ENCODE peak calls at places on chromosomes 4 and X, in seven cellular contexts. One of them, this sample, is unnamed. For H3K36me3, the result is how much of the 10 kb centered on the place peaks cover.

GRCh38 chrX:17549005-17549685 is 174.1 kb downstream of the NHS start:
- DNase-seq in GM23248: no peak
- DNase-seq in mammary epithelial cell: no peak
- DNase-seq in GM06990: no peak
- DNase-seq in endodermal cell: peak
- DNase-seq in tibial artery: no peak
- DNase-seq in Peyer's patch: no peak
- DNase-seq in this sample: no peak

GRCh38 chrX:135345328-135345645 is 36.0 kb downstream of the ETDC start:
- DNase-seq in tibial artery: peak
- DNase-seq in Peyer's patch: no peak
- DNase-seq in endodermal cell: no peak
- DNase-seq in GM23248: peak
- DNase-seq in GM06990: no peak
- DNase-seq in mammary epithelial cell: peak
- DNase-seq in this sample: peak

GRCh38 chrX:77668391-77669237 is 117.4 kb downstream of the ATRX start:
- DNase-seq in tibial artery: no peak
- DNase-seq in GM23248: peak
- DNase-seq in GM06990: no peak
- DNase-seq in endodermal cell: no peak
- DNase-seq in Peyer's patch: no peak
- DNase-seq in mammary epithelial cell: peak
- DNase-seq in this sample: peak

GRCh38 chrX:135304741-135305140 is 4.5 kb upstream of the ETDC start:
- DNase-seq in mammary epithelial cell: no peak
- DNase-seq in GM23248: no peak
- DNase-seq in endodermal cell: no peak
- DNase-seq in Peyer's patch: no peak
- DNase-seq in tibial artery: no peak
- DNase-seq in GM06990: no peak
- DNase-seq in this sample: no peak

GRCh38 chr4:77342170-77342810 is 185.3 kb downstream of the CCNG2 start:
- DNase-seq in Peyer's patch: no peak
- DNase-seq in GM06990: no peak
- DNase-seq in endodermal cell: no peak
- DNase-seq in GM23248: no peak
- DNase-seq in tibial artery: no peak
- DNase-seq in mammary epithelial cell: no peak
- DNase-seq in this sample: no peak

GRCh38 chrX:12949927-12950656 is 24.8 kb upstream of the TMSB4X start:
- DNase-seq in mammary epithelial cell: peak
- DNase-seq in endodermal cell: no peak
- DNase-seq in GM06990: peak
- DNase-seq in GM23248: peak
- DNase-seq in Peyer's patch: peak
- DNase-seq in tibial artery: peak
- DNase-seq in this sample: peak

GRCh38 chrX:11239230-11239629 is 54.0 kb upstream of the AMELX start:
- DNase-seq in endodermal cell: no peak
- DNase-seq in GM06990: no peak
- DNase-seq in mammary epithelial cell: peak
- DNase-seq in Peyer's patch: no peak
- DNase-seq in tibial artery: no peak
- DNase-seq in GM23248: peak
- DNase-seq in this sample: peak

GRCh38 chr4:151558496-151559113 is 149.6 kb downstream of the FHIP1A start:
- DNase-seq in GM23248: no peak
- DNase-seq in tibial artery: no peak
- DNase-seq in endodermal cell: no peak
- DNase-seq in mammary epithelial cell: no peak
- DNase-seq in Peyer's patch: no peak
- DNase-seq in GM06990: no peak
- DNase-seq in this sample: no peak

GRCh38 chrX:14554132-14554715 is 24.9 kb downstream of the GLRA2 start:
- DNase-seq in GM06990: no peak
- DNase-seq in endodermal cell: no peak
- DNase-seq in GM23248: no peak
- DNase-seq in Peyer's patch: no peak
- DNase-seq in tibial artery: no peak
- DNase-seq in mammary epithelial cell: no peak
- DNase-seq in this sample: no peak

GRCh38 chr4:7196731-7197130 is 4.4 kb downstream of the SORCS2 start:
- DNase-seq in Peyer's patch: no peak
- DNase-seq in endodermal cell: peak
- DNase-seq in GM06990: no peak
- DNase-seq in mammary epithelial cell: peak
- DNase-seq in GM23248: no peak
- DNase-seq in tibial artery: peak
- DNase-seq in this sample: no peak

GRCh38 chr4:101862595-101862994 is 72.1 kb downstream of the BANK1 start:
- DNase-seq in mammary epithelial cell: no peak
- DNase-seq in Peyer's patch: no peak
- DNase-seq in tibial artery: no peak
- DNase-seq in GM23248: no peak
- DNase-seq in endodermal cell: no peak
- DNase-seq in GM06990: no peak
- DNase-seq in this sample: no peak

GRCh38 chr4:134027931-134028330 is 173.7 kb downstream of the PABPC4L start:
- DNase-seq in endodermal cell: no peak
- DNase-seq in GM23248: peak
- DNase-seq in mammary epithelial cell: peak
- DNase-seq in tibial artery: no peak
- DNase-seq in GM06990: no peak
- DNase-seq in Peyer's patch: no peak
- DNase-seq in this sample: peak

GRCh38 chrX:140505421-140506337 is 810 bp upstream of the SOX3 start:
- DNase-seq in GM06990: no peak
- DNase-seq in mammary epithelial cell: no peak
- DNase-seq in Peyer's patch: no peak
- DNase-seq in GM23248: no peak
- DNase-seq in endodermal cell: peak
- DNase-seq in tibial artery: no peak
- DNase-seq in this sample: no peak

GRCh38 chrX:140503230-140503585 is 1.7 kb downstream of the SOX3 start:
- DNase-seq in endodermal cell: peak
- DNase-seq in tibial artery: no peak
- DNase-seq in GM23248: no peak
- DNase-seq in GM06990: no peak
- DNase-seq in Peyer's patch: no peak
- DNase-seq in mammary epithelial cell: no peak
- DNase-seq in this sample: no peak

GRCh38 chrX:140503714-140504351 is 1.0 kb downstream of the SOX3 start:
- DNase-seq in tibial artery: no peak
- DNase-seq in Peyer's patch: no peak
- DNase-seq in GM06990: no peak
- DNase-seq in mammary epithelial cell: no peak
- DNase-seq in endodermal cell: peak
- DNase-seq in GM23248: peak
- DNase-seq in this sample: no peak

GRCh38 chrX:140502491-140503229 is 2.2 kb downstream of the SOX3 start:
- DNase-seq in Peyer's patch: no peak
- DNase-seq in endodermal cell: peak
- DNase-seq in mammary epithelial cell: no peak
- DNase-seq in GM23248: peak
- DNase-seq in tibial artery: no peak
- DNase-seq in GM06990: no peak
- DNase-seq in this sample: no peak

DNA sequence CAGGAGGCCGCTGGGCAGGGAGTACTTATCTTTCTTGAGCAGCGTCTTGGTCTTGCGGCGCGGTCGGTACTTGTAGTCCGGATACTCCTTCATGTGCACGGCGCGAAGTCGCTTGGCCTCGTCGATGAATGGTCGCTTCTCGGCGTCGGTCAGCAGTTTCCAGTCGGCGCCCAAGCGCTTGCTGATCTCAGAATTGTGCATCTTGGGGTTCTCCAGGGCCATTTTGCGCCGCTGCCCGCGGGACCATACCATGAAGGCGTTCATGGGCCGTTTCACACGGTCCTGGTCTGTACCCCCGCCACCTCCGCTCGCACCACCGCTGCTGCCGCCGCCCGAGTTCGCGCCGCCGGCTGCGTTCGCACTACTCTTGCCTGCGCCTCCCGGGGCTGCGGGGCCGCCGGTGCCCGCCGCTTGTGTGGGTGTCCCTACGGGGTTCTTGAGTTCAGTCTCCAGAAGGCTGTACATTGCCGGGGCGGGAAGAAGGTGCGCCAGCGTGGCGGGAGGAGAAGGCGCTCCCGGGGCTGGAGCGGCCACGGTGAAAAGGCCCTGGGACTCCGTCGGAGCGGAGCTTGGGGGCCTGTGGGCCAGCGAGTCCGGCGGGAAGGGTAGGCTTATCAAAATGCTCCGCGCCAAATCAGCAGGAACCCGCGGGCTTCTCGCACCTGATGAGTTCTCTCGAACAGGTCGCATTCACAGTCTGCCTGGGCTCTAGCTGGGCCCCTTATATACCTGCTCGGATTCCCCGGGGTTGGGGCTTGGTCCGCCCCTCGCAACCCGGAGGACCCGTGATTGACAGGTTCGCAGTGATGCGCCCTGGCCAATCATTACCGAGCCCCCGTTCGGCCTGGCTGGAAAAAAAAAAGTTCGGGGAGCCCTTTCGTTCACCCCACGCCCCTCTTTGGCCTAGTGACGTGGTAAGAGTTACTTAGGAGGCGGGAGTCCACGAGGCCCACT is at the start of gene SOX3:
- DNase-seq in tibial artery: no peak
- DNase-seq in mammary epithelial cell: no peak
- DNase-seq in GM06990: no peak
- DNase-seq in Peyer's patch: no peak
- DNase-seq in GM23248: no peak
- DNase-seq in endodermal cell: peak
- DNase-seq in this sample: no peak
- H3K4me3 ChIP-seq in tibial artery: peak
- H3K4me3 ChIP-seq in mammary epithelial cell: no peak
- H3K4me3 ChIP-seq in GM06990: no peak
- H3K4me3 ChIP-seq in Peyer's patch: peak
- H3K4me3 ChIP-seq in GM23248: peak
- H3K4me3 ChIP-seq in endodermal cell: peak
- H3K4me3 ChIP-seq in this sample: peak

GRCh38 chr4:734075-734474 is 28.4 kb downstream of the PCGF3 start:
- DNase-seq in mammary epithelial cell: no peak
- DNase-seq in GM06990: no peak
- DNase-seq in tibial artery: no peak
- DNase-seq in endodermal cell: no peak
- DNase-seq in Peyer's patch: no peak
- DNase-seq in GM23248: no peak
- DNase-seq in this sample: no peak

GRCh38 chr4:732911-733630 is 27.4 kb downstream of the PCGF3 start:
- DNase-seq in endodermal cell: no peak
- DNase-seq in GM23248: no peak
- DNase-seq in GM06990: no peak
- DNase-seq in tibial artery: no peak
- DNase-seq in Peyer's patch: no peak
- DNase-seq in mammary epithelial cell: no peak
- DNase-seq in this sample: no peak

GRCh38 chr4:733631-733980 is 28.0 kb downstream of the PCGF3 start:
- DNase-seq in tibial artery: no peak
- DNase-seq in GM23248: no peak
- DNase-seq in endodermal cell: no peak
- DNase-seq in mammary epithelial cell: no peak
- DNase-seq in GM06990: no peak
- DNase-seq in Peyer's patch: no peak
- DNase-seq in this sample: no peak

GRCh38 chr4:735583-735982 is 30.0 kb downstream of the PCGF3 start:
- DNase-seq in mammary epithelial cell: no peak
- DNase-seq in endodermal cell: no peak
- DNase-seq in Peyer's patch: no peak
- DNase-seq in GM06990: no peak
- DNase-seq in GM23248: no peak
- DNase-seq in tibial artery: no peak
- DNase-seq in this sample: no peak

GRCh38 chr4:734951-735350 is 29.3 kb downstream of the PCGF3 start:
- DNase-seq in GM06990: no peak
- DNase-seq in endodermal cell: no peak
- DNase-seq in mammary epithelial cell: no peak
- DNase-seq in tibial artery: no peak
- DNase-seq in GM23248: no peak
- DNase-seq in Peyer's patch: no peak
- DNase-seq in this sample: no peak
- H3K36me3 ChIP-seq in GM06990: under half
- H3K36me3 ChIP-seq in endodermal cell: half or more
- H3K36me3 ChIP-seq in mammary epithelial cell: under half
- H3K36me3 ChIP-seq in tibial artery: half or more
- H3K36me3 ChIP-seq in GM23248: under half
- H3K36me3 ChIP-seq in Peyer's patch: under half
- H3K36me3 ChIP-seq in this sample: half or more

GRCh38 chrX:9252182-9252581 is 212.7 kb upstream of the TBL1X start:
- DNase-seq in endodermal cell: peak
- DNase-seq in tibial artery: no peak
- DNase-seq in Peyer's patch: no peak
- DNase-seq in mammary epithelial cell: no peak
- DNase-seq in GM06990: no peak
- DNase-seq in GM23248: no peak
- DNase-seq in this sample: no peak
- H3K4me3 ChIP-seq in endodermal cell: no peak
- H3K4me3 ChIP-seq in tibial artery: no peak
- H3K4me3 ChIP-seq in Peyer's patch: no peak
- H3K4me3 ChIP-seq in mammary epithelial cell: no peak
- H3K4me3 ChIP-seq in GM06990: no peak
- H3K4me3 ChIP-seq in GM23248: no peak
- H3K4me3 ChIP-seq in this sample: no peak

GRCh38 chr4:11647433-11647832 is 218.7 kb upstream of the HS3ST1 start:
- DNase-seq in GM06990: no peak
- DNase-seq in tibial artery: no peak
- DNase-seq in endodermal cell: peak
- DNase-seq in mammary epithelial cell: no peak
- DNase-seq in Peyer's patch: no peak
- DNase-seq in GM23248: no peak
- DNase-seq in this sample: no peak
- H3K36me3 ChIP-seq in GM06990: under half
- H3K36me3 ChIP-seq in tibial artery: under half
- H3K36me3 ChIP-seq in endodermal cell: under half
- H3K36me3 ChIP-seq in mammary epithelial cell: under half
- H3K36me3 ChIP-seq in Peyer's patch: under half
- H3K36me3 ChIP-seq in GM23248: under half
- H3K36me3 ChIP-seq in this sample: under half

GRCh38 chr4:98689507-98690174 is 31.2 kb upstream of the TSPAN5 start:
- DNase-seq in GM06990: no peak
- DNase-seq in tibial artery: no peak
- DNase-seq in GM23248: no peak
- DNase-seq in endodermal cell: no peak
- DNase-seq in Peyer's patch: no peak
- DNase-seq in mammary epithelial cell: no peak
- DNase-seq in this sample: no peak
- H3K4me3 ChIP-seq in GM06990: no peak
- H3K4me3 ChIP-seq in tibial artery: no peak
- H3K4me3 ChIP-seq in GM23248: no peak
- H3K4me3 ChIP-seq in endodermal cell: no peak
- H3K4me3 ChIP-seq in Peyer's patch: no peak
- H3K4me3 ChIP-seq in mammary epithelial cell: no peak
- H3K4me3 ChIP-seq in this sample: no peak